ENCODE peak calls at places on chromosome 11, in four cellular contexts. O, I, D and G are unnamed samples.
A peak's percentile ranks its signal among the peaks of the same experiment; 100 is the strongest.

GRCh38 chr11:65221026-65221425 is 39.3 kb downstream of the CAPN1 start:
- DNase-seq in O (no peak), I (no peak), D (no peak), G (no peak)

GRCh38 chr11:104191124-104191523 is 27.2 kb upstream of the PDGFD start:
- DNase-seq in O (no peak), I (no peak), D (no peak), G (no peak)

GRCh38 chr11:68373189-68373809 is 60.9 kb downstream of the LRP5 start:
- DNase-seq in O (no peak), I (no peak), D (no peak), G (peak; percentile 70)

GRCh38 chr11:77449060-77449521 is 24.8 kb downstream of the PAK1 start:
- DNase-seq in O (no peak), I (no peak), D (no peak), G (no peak)

GRCh38 chr11:14373941-14374646 is 15.1 kb upstream of the RRAS2 start:
- DNase-seq in O (no peak), I (no peak), D (peak; percentile 22), G (no peak)

GRCh38 chr11:15923169-15923568 is 433.2 kb downstream of the SOX6 start:
- DNase-seq in O (no peak), I (no peak), D (no peak), G (no peak)

GRCh38 chr11:15276616-15277015 is 161.9 kb downstream of the INSC start:
- DNase-seq in O (no peak), I (peak; percentile 34), D (no peak), G (no peak)

GRCh38 chr11:28629235-28629634 is 521.0 kb downstream of the METTL15 start:
- DNase-seq in O (no peak), I (no peak), D (no peak), G (no peak)

GRCh38 chr11:37858398-37858797 is 1260.4 kb upstream of the RAG2 start:
- DNase-seq in O (no peak), I (no peak), D (no peak), G (no peak)

GRCh38 chr11:87143663-87144062 is 105.9 kb downstream of the TMEM135 start:
- DNase-seq in O (no peak), I (no peak), D (no peak), G (no peak)

GRCh38 chr11:43404836-43405479 is 46.2 kb downstream of the TTC17 start:
- DNase-seq in O (no peak), I (no peak), D (no peak), G (no peak)

GRCh38 chr11:14414470-14415461 is 55.8 kb upstream of the RRAS2 start:
- DNase-seq in O (no peak), I (no peak), D (peak; percentile 72), G (no peak)

GRCh38 chr11:47413351-47413750 is 5.0 kb downstream of the SLC39A13 start:
- DNase-seq in O (no peak), I (no peak), D (no peak), G (no peak)

GRCh38 chr11:66338276-66339162 is 2.3 kb upstream of the RIN1 start:
- DNase-seq in O (peak; percentile 42), I (no peak), D (no peak), G (no peak)

GRCh38 chr11:120013325-120014250 is 124.3 kb downstream of the TRIM29 start:
- DNase-seq in O (no peak), I (no peak), D (no peak), G (peak; percentile 76)

GRCh38 chr11:129319751-129320150 is 55.9 kb upstream of the BARX2 start:
- DNase-seq in O (no peak), I (no peak), D (no peak), G (no peak)

GRCh38 chr11:11977206-11977938 is 31.1 kb downstream of the DKK3 start:
- DNase-seq in O (peak; percentile 65), I (no peak), D (peak; percentile 91), G (no peak)

GRCh38 chr11:112655386-112655785 is 305.8 kb upstream of the NCAM1 start:
- DNase-seq in O (no peak), I (no peak), D (no peak), G (no peak)

GRCh38 chr11:93073508-93074280 is 104.2 kb downstream of the MTNR1B start:
- DNase-seq in O (no peak), I (no peak), D (no peak), G (no peak)

GRCh38 chr11:33936745-33937612 is 45.1 kb upstream of the LMO2 start:
- DNase-seq in O (no peak), I (peak; percentile 58), D (no peak), G (no peak)

GRCh38 chr11:124085583-124085982 is 29.7 kb upstream of the VWA5A start:
- DNase-seq in O (no peak), I (no peak), D (no peak), G (no peak)

GRCh38 chr11:80638296-80638695 is 1197.5 kb upstream of the TENM4 start:
- DNase-seq in O (no peak), I (no peak), D (no peak), G (no peak)

GRCh38 chr11:130653838-130654601 is 205.6 kb downstream of the ADAMTS15 start:
- DNase-seq in O (peak; percentile 86), I (no peak), D (peak; percentile 65), G (no peak)